ENCODE peak calls at places on chromosomes 7 and 10, in ten cellular contexts. One of them, this sample, is unnamed.

GRCh38 chr10:57898231-57898630 is 369.5 kb downstream of the IPMK start:
- DNase-seq in WTC11: peak; percentile 36
- DNase-seq in tibial nerve: no peak
- DNase-seq in GM06990: no peak
- DNase-seq in A549: no peak
- DNase-seq in HFF-Myc: no peak
- DNase-seq in lung: no peak
- DNase-seq in AG09309: no peak
- DNase-seq in neural crest cell: no peak
- DNase-seq in BE2C: no peak
- DNase-seq in this sample: no peak

GRCh38 chr7:123936388-123936787 is 11.3 kb downstream of the SPAM1 start:
- DNase-seq in WTC11: no peak
- DNase-seq in tibial nerve: no peak
- DNase-seq in GM06990: no peak
- DNase-seq in A549: no peak
- DNase-seq in HFF-Myc: no peak
- DNase-seq in lung: no peak
- DNase-seq in AG09309: no peak
- DNase-seq in neural crest cell: no peak
- DNase-seq in BE2C: no peak
- DNase-seq in this sample: no peak

GRCh38 chr10:73887038-73888015 is 13.0 kb upstream of the CAMK2G start:
- DNase-seq in WTC11: no peak
- DNase-seq in tibial nerve: peak; percentile 57
- DNase-seq in GM06990: no peak
- DNase-seq in A549: peak; percentile 62
- DNase-seq in HFF-Myc: no peak
- DNase-seq in lung: peak; percentile 74
- DNase-seq in AG09309: peak; percentile 71
- DNase-seq in neural crest cell: no peak
- DNase-seq in BE2C: peak; percentile 65
- DNase-seq in this sample: no peak

GRCh38 chr10:103551619-103552602 is 58.4 kb downstream of the NEURL1 start:
- DNase-seq in WTC11: peak; percentile 3
- DNase-seq in tibial nerve: no peak
- DNase-seq in GM06990: no peak
- DNase-seq in A549: no peak
- DNase-seq in HFF-Myc: no peak
- DNase-seq in lung: no peak
- DNase-seq in AG09309: no peak
- DNase-seq in neural crest cell: no peak
- DNase-seq in BE2C: no peak
- DNase-seq in this sample: no peak

GRCh38 chr7:152354061-152354460 is 81.7 kb downstream of the KMT2C start:
- DNase-seq in WTC11: no peak
- DNase-seq in tibial nerve: no peak
- DNase-seq in GM06990: no peak
- DNase-seq in A549: no peak
- DNase-seq in HFF-Myc: no peak
- DNase-seq in lung: no peak
- DNase-seq in AG09309: no peak
- DNase-seq in neural crest cell: no peak
- DNase-seq in BE2C: no peak
- DNase-seq in this sample: no peak

GRCh38 chr10:78448994-78449418 is 415.3 kb downstream of the RPS24 start:
- DNase-seq in WTC11: no peak
- DNase-seq in tibial nerve: no peak
- DNase-seq in GM06990: no peak
- DNase-seq in A549: no peak
- DNase-seq in HFF-Myc: no peak
- DNase-seq in lung: no peak
- DNase-seq in AG09309: no peak
- DNase-seq in neural crest cell: no peak
- DNase-seq in BE2C: no peak
- DNase-seq in this sample: no peak

GRCh38 chr10:97328646-97329453 is 5.7 kb downstream of the FRAT2 start:
- DNase-seq in WTC11: no peak
- DNase-seq in tibial nerve: no peak
- DNase-seq in GM06990: no peak
- DNase-seq in A549: no peak
- DNase-seq in HFF-Myc: no peak
- DNase-seq in lung: no peak
- DNase-seq in AG09309: no peak
- DNase-seq in neural crest cell: no peak
- DNase-seq in BE2C: no peak
- DNase-seq in this sample: peak; percentile 42

GRCh38 chr10:121579656-121580055 is 18.6 kb downstream of the FGFR2 start:
- DNase-seq in WTC11: peak; percentile 49
- DNase-seq in tibial nerve: no peak
- DNase-seq in GM06990: no peak
- DNase-seq in A549: no peak
- DNase-seq in HFF-Myc: no peak
- DNase-seq in lung: no peak
- DNase-seq in AG09309: no peak
- DNase-seq in neural crest cell: no peak
- DNase-seq in BE2C: no peak
- DNase-seq in this sample: no peak

GRCh38 chr10:69428138-69428537 is 11.4 kb upstream of the TACR2 start:
- DNase-seq in WTC11: no peak
- DNase-seq in tibial nerve: no peak
- DNase-seq in GM06990: no peak
- DNase-seq in A549: no peak
- DNase-seq in HFF-Myc: no peak
- DNase-seq in lung: no peak
- DNase-seq in AG09309: no peak
- DNase-seq in neural crest cell: no peak
- DNase-seq in BE2C: no peak
- DNase-seq in this sample: no peak

GRCh38 chr10:13528875-13529713 is at the start of gene BEND7:
- DNase-seq in WTC11: peak; percentile 32
- DNase-seq in tibial nerve: no peak
- DNase-seq in GM06990: no peak
- DNase-seq in A549: peak; percentile 65
- DNase-seq in HFF-Myc: no peak
- DNase-seq in lung: no peak
- DNase-seq in AG09309: no peak
- DNase-seq in neural crest cell: peak; percentile 43
- DNase-seq in BE2C: no peak
- DNase-seq in this sample: peak; percentile 84

GRCh38 chr7:391961-392524 is 102.1 kb downstream of the FOXL3 start:
- DNase-seq in WTC11: peak; percentile 6
- DNase-seq in tibial nerve: no peak
- DNase-seq in GM06990: no peak
- DNase-seq in A549: no peak
- DNase-seq in HFF-Myc: no peak
- DNase-seq in lung: no peak
- DNase-seq in AG09309: no peak
- DNase-seq in neural crest cell: no peak
- DNase-seq in BE2C: no peak
- DNase-seq in this sample: no peak

DNA sequence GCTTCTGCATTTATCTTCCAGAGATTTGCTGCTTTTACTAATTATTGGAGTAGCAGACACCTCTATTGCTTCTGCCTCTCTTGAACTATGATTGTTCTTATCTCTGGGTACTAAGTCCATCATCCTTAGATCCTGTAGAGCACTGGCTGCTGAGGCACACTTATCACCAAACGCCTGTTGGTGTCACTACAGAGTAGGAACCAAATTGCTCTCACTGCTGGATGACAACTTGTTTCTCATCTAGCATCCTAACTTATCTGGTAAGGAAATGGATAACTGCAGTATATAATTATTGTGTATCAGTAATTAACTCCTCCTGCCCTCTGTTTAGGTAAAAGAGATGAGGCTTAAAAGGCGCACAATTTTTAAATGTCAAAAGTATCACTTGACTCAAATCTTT is 1059.4 kb downstream of the NRG3 start:
- DNase-seq in WTC11: no peak
- DNase-seq in tibial nerve: no peak
- DNase-seq in GM06990: no peak
- DNase-seq in A549: no peak
- DNase-seq in HFF-Myc: no peak
- DNase-seq in lung: no peak
- DNase-seq in AG09309: no peak
- DNase-seq in neural crest cell: no peak
- DNase-seq in BE2C: peak; percentile 13
- DNase-seq in this sample: no peak
- TF ChIP-seq CTCF in WTC11: no peak
- TF ChIP-seq CTCF in tibial nerve: no peak
- TF ChIP-seq CTCF in GM06990: peak; percentile 45
- TF ChIP-seq CTCF in A549: no peak
- TF ChIP-seq CTCF in HFF-Myc: peak; percentile 7
- TF ChIP-seq CTCF in lung: no peak
- TF ChIP-seq CTCF in AG09309: peak; percentile 19
- TF ChIP-seq CTCF in neural crest cell: peak; percentile 48
- TF ChIP-seq CTCF in BE2C: peak; percentile 51
- TF ChIP-seq CTCF in this sample: no peak

DNA sequence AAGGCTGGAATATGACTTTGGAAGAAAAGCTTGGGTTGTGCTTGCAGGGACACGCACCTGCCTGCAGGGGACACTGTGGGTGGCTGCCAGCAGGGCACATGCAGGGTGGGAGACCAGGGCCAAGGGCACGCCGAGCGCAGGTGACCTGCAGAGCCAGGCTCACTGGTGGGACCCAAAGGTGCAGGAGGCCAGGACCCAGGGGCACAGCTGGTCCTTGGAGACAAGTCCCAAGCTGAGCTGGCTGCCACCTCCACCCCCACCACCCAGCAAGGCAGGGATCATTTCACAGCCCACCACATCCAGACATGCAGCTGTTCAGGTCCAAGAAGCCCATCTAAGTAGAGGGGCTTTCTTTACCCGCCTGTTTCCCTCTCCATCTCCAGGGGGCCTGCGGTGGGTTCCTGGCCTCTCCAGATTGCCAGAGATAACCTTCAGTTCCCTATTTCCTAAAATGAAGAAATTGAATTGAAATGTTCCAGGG is 13.8 kb upstream of the CLIP2 start:
- DNase-seq in WTC11: peak; percentile 74
- DNase-seq in tibial nerve: no peak
- DNase-seq in GM06990: no peak
- DNase-seq in A549: no peak
- DNase-seq in HFF-Myc: no peak
- DNase-seq in lung: no peak
- DNase-seq in AG09309: no peak
- DNase-seq in neural crest cell: no peak
- DNase-seq in BE2C: peak; percentile 64
- DNase-seq in this sample: no peak
- TF ChIP-seq CTCF in WTC11: peak; percentile 87
- TF ChIP-seq CTCF in tibial nerve: peak; percentile 18
- TF ChIP-seq CTCF in GM06990: peak; percentile 79
- TF ChIP-seq CTCF in A549: peak; percentile 51
- TF ChIP-seq CTCF in HFF-Myc: peak; percentile 62
- TF ChIP-seq CTCF in lung: no peak
- TF ChIP-seq CTCF in AG09309: peak; percentile 52
- TF ChIP-seq CTCF in neural crest cell: peak; percentile 57
- TF ChIP-seq CTCF in BE2C: peak; percentile 79
- TF ChIP-seq CTCF in this sample: peak; percentile 73

DNA sequence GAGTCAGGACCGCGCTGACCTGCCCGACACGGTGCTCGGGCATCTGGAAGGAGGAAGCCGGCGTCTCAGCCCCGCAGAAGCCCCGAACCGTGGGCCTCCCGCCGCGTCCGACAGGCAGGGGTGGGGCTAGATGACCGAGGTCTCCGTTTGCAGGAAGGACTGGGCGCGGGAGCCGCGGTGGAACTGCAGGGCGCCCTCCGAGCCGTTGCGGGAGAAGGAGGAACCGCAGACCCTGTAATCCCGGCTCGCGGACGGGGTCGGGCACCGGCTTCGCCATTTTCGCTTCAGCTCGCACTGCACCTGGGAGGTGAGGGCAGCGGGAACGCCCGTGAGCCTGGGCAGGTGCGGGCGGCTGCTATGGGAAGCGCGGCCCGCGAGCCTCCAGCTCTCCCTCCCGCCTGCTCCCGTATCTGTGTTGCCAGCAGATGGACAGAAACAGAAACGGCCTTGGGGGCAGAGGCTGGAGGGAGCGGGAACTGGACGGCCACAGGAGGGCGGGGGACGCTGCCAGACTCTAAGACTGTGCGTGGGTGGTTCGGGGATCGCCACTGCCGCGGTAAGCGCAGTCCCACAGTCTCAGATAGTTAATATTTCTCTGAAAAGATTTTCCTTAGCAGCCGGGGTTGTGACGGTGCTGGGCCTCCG is 114.1 kb downstream of the VIPR2 start:
- DNase-seq in WTC11: peak; percentile 88
- DNase-seq in tibial nerve: no peak
- DNase-seq in GM06990: no peak
- DNase-seq in A549: peak; percentile 83
- DNase-seq in HFF-Myc: no peak
- DNase-seq in lung: peak; percentile 56
- DNase-seq in AG09309: no peak
- DNase-seq in neural crest cell: peak; percentile 61
- DNase-seq in BE2C: peak; percentile 79
- DNase-seq in this sample: peak; percentile 75
- TF ChIP-seq CTCF in WTC11: peak; percentile 23
- TF ChIP-seq CTCF in tibial nerve: no peak
- TF ChIP-seq CTCF in GM06990: no peak
- TF ChIP-seq CTCF in A549: peak; percentile 39
- TF ChIP-seq CTCF in HFF-Myc: no peak
- TF ChIP-seq CTCF in lung: no peak
- TF ChIP-seq CTCF in AG09309: no peak
- TF ChIP-seq CTCF in neural crest cell: peak; percentile 62
- TF ChIP-seq CTCF in BE2C: peak; percentile 33
- TF ChIP-seq CTCF in this sample: peak; percentile 8

DNA sequence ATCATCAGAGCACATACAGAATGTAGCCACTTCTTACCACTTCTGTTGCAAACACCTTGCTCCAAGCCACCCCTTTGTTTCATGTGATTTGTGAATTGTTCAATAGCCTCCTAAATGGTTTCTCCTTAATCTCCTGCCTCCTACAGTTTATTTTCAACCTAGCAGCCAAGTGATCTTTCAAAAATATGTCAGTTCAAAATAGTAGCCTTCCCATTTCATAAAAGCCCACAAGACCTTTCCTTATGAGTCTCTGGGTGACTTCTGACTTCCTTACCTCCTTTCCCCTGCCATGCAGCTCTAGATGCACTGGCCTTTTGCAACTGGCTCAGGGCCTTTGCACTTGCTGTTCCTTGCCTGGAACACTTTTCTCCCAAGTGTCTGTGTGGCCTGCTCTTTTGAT is 4.8 kb downstream of the MINDY4 start:
- DNase-seq in WTC11: no peak
- DNase-seq in tibial nerve: no peak
- DNase-seq in GM06990: no peak
- DNase-seq in A549: no peak
- DNase-seq in HFF-Myc: no peak
- DNase-seq in lung: no peak
- DNase-seq in AG09309: no peak
- DNase-seq in neural crest cell: no peak
- DNase-seq in BE2C: no peak
- DNase-seq in this sample: no peak
- TF ChIP-seq CTCF in WTC11: no peak
- TF ChIP-seq CTCF in tibial nerve: no peak
- TF ChIP-seq CTCF in GM06990: no peak
- TF ChIP-seq CTCF in A549: no peak
- TF ChIP-seq CTCF in HFF-Myc: no peak
- TF ChIP-seq CTCF in lung: no peak
- TF ChIP-seq CTCF in AG09309: no peak
- TF ChIP-seq CTCF in neural crest cell: no peak
- TF ChIP-seq CTCF in BE2C: no peak
- TF ChIP-seq CTCF in this sample: no peak